ENCODE peak calls at places on chromosomes 4 and X, in four cellular contexts. E is gastrocnemius medialis, G is IMR-90, M is Peyer's patch. S is an unnamed sample. For H3K27me3, the result is how much of the 10 kb centered on the place peaks cover.

GRCh38 chr4:137597751-137598493 is 65.6 kb upstream of the PCDH18 start:
- DNase-seq in E (no peak), G (no peak), M (no peak), S (no peak)

GRCh38 chrX:53584891-53585290 is 101.6 kb downstream of the HUWE1 start:
- DNase-seq in E (no peak), G (no peak), M (no peak), S (no peak)

GRCh38 chr4:149264093-149264733 is 551.4 kb downstream of the IQCM start:
- DNase-seq in E (no peak), G (peak), M (peak), S (no peak)

GRCh38 chrX:136417806-136418205 is 69.9 kb upstream of the BRS3 start:
- DNase-seq in E (no peak), G (no peak), M (no peak), S (no peak)

GRCh38 chrX:72304877-72305276 is 837 bp downstream of the CITED1 start:
- DNase-seq in E (no peak), G (no peak), M (no peak), S (no peak)

GRCh38 chr4:10590896-10591295 is 93.7 kb downstream of the CLNK start:
- DNase-seq in E (no peak), G (peak), M (no peak), S (no peak)

GRCh38 chr4:87865960-87866598 is 33.3 kb downstream of the MEPE start:
- DNase-seq in E (no peak), G (peak), M (no peak), S (no peak)

GRCh38 chrX:1751781-1752180 is 136.9 kb downstream of the ASMT start:
- DNase-seq in E (no peak), G (no peak), M (no peak), S (no peak)

GRCh38 chr4:150664935-150665334 is 83.0 kb downstream of the MAB21L2 start:
- DNase-seq in E (no peak), G (no peak), M (no peak), S (no peak)

GRCh38 chrX:49193542-49193964 is 6.4 kb downstream of the SYP start:
- DNase-seq in E (no peak), G (no peak), M (no peak), S (no peak)

GRCh38 chrX:139222511-139223200 is 307.9 kb upstream of the F9 start:
- DNase-seq in E (peak), G (no peak), M (no peak), S (no peak)

GRCh38 chrX:33086886-33087285 is 124.5 kb downstream of the DMD start:
- DNase-seq in E (no peak), G (no peak), M (no peak), S (no peak)

GRCh38 chr4:25842229-25842840 is 20.5 kb downstream of the SEL1L3 start:
- DNase-seq in E (no peak), G (no peak), M (peak), S (no peak)

GRCh38 chr4:103024996-103025395 is 5.5 kb upstream of the SLC9B1 start:
- DNase-seq in E (no peak), G (no peak), M (no peak), S (no peak)

GRCh38 chr4:103018391-103019318 is 850 bp downstream of the SLC9B1 start:
- DNase-seq in E (peak), G (no peak), M (no peak), S (no peak)

GRCh38 chr4:103021120-103021519 is 1.6 kb upstream of the SLC9B1 start:
- DNase-seq in E (peak), G (no peak), M (no peak), S (no peak)

GRCh38 chr4:103019319-103020124 is at the start of gene SLC9B1:
- DNase-seq in E (peak), G (peak), M (peak), S (peak)
- TF ChIP-seq POLR2A in E (peak), G (peak), M (peak), S (no peak)

DNA sequence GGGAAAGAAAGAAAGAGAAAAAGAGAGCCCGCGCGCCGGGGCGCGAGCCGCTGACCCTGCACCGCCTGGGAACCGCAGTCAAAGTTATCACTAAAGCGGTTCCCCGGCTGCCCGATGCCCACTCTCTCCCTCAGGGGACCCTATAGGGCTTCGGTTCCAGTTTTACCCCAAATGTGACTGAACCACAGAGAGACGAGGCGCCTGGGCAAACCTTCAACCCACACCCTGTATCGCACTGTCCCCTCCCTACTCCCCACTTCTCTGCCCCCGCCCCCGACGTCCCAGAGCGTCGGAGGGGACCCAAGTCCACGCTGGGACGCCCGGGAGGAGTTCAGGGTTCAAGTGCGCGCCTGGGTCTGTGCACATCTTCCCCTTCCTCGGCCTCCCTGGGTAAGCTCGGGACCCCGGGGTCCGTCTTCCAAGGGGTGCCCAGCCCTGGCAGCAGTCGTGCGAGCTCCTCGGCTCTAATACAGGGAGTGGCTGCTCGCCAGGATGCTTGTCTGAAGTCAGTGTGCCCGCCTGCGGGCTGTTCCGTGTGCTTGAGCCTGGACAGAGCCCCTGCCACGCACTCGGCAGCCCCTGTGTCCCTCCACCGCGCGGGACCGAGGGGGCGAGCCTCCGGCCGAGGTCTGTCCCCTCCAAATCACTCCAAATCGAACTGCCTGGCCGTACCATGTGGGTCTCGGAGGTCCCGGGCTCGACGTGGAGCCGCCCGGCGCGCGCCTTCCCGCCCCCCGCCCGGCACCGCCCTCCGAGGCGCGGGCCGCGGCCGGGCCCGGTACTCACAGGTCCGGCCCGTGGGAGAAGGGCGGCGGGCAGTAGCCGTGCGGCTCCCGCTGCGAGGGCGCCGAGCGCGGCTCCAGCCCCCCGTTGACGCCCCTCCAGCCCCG is 935 bp downstream of the TRPC3 start:
- DNase-seq in E (no peak), G (peak), M (peak), S (peak)
- H3K27me3 ChIP-seq in E (under half), G (under half), M (under half), S (under half)

GRCh38 chrX:129777218-129777768 is 2.5 kb upstream of the SASH3 start:
- DNase-seq in E (no peak), G (no peak), M (peak), S (peak)
- TF ChIP-seq POLR2A in E (no peak), G (no peak), M (no peak), S (no peak)

DNA sequence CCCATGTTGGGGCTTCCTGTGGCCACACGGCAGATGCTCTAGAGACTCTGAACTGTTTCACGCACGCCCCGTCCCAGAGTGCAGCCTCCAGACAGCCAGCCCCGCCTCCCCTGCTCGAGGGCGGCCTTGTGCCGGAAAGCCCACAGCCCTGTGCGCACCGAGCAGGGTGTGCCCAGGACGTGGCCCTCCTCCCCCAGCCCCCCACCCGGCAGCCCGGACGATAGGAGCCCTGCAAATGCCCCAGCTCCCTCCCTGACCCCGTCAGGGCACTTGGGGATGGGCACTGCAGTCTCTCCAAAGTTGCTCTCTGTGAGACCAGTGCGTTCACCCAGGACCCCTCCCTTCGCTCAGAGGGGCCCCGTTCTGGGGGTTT is 37.3 kb downstream of the ADRA2C start:
- DNase-seq in E (no peak), G (no peak), M (no peak), S (no peak)
- H3K27me3 ChIP-seq in E (under half), G (under half), M (under half), S (under half)

DNA sequence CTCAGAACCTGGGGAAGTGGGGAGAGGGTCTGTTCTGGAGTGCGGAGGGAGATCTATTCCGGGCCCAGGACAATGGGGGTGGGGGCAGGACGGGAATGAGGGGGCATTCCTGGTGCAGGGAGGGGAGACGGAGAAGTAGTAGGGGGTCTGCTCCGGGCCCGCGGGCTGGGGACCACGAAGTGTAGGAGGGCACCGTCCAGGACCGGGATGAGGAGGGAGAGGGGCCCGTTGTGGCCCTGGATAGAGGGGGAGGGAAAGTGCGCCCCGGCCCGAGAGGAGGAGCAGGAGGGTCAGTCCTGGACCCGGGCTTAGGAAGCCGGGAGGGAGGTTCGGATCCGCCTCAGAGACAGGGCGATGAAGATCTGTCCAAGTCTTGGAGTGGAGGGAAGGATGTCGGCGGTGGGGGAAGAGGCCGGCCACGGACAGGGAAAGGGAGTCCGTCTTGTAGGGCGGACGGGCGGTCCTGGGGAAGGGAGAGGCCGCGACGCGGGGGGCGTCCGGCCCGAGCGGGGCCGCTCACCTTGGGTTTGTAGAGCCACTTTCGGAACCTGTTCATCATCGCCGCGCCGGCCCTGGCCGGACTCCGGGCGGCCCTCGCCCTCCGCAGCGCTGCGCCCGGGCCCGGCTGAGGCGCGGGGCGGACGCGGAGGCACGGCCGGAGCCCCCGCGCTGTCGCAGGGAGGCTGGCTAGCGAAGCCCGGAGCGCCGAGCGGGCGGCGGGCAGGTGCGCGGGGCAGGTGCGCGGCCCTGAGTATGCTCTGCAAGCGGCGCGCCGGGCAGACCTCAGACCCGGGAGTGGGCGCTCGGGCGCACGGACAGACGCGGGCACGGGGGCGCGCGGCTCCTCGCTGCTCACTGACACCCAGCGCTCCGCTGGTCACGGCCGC is at the start of gene ZFYVE28:
- DNase-seq in E (no peak), G (no peak), M (peak), S (no peak)
- TF ChIP-seq POLR2A in E (peak), G (no peak), M (peak), S (no peak)

GRCh38 chrX:85907316-85907715 is 140.0 kb downstream of the CHM start:
- DNase-seq in E (no peak), G (no peak), M (no peak), S (no peak)

GRCh38 chrX:85903692-85904471 is 143.5 kb downstream of the CHM start:
- DNase-seq in E (no peak), G (no peak), M (no peak), S (no peak)

GRCh38 chrX:85906399-85906798 is 141.0 kb downstream of the CHM start:
- DNase-seq in E (no peak), G (no peak), M (no peak), S (no peak)

DNA sequence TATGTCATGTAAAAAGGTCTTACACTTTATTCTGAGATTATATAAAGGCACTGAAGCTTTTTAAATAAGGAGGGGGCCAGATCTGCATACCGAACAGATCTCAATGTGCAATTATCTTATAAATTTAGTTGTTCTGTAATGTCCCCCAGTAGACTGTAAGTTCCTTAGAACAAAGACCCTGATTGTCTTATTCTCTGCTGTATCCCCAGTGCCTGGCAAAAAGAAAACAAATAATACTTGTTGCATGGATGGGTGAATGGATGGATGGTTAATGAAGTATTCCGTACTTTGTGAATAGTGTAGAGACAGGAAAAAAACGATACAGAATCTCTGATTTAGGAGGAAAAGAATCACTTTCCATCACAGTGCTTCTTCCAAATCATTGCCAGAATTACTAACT is 141.5 kb downstream of the CHM start:
- DNase-seq in E (no peak), G (no peak), M (no peak), S (no peak)
- H3K27me3 ChIP-seq in E (under half), G (under half), M (under half), S (under half)

DNA sequence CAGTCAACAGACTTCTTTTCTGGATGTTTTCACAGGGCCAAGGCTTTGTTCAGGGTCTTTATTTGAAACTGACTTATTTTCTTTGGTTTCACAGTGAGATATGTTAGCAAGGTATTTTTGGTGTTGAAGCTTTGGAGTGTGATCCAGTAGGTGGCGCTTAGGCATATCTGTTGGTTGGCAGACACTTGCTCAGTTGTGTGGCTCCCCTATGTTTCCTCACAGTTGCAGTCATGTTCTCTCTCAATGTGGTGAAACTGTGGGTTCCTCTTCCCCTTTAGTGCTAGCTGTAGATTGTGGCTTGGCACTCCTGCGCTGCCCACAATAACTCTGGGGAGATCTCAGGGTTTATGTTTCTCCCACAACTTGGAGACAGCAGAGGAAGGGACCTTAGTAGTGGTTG is 460.8 kb downstream of the SLITRK2 start:
- DNase-seq in E (no peak), G (no peak), M (no peak), S (no peak)
- TF ChIP-seq POLR2A in E (no peak), G (no peak), M (no peak), S (no peak)

DNA sequence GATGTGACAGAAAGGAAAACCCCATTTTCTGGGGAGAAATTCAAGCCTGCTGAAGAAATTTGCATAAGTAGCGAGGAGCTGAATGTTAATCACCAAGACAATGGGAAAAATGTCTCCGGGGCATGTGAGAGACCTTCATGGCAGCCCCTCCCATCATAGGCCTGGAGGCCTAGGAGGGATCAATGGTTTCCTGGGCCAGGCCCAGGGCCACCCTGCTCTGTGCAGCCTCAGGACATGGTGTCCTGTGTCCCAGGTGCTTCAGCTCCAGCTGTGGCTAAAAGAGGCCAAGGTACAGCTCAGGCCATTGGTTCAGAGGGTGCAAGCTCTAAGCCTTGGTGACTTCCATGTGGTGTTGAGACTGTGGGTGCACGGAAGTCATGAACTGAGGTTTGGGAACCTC is 31.2 kb downstream of the ETDB start:
- DNase-seq in E (no peak), G (no peak), M (no peak), S (no peak)
- H3K27me3 ChIP-seq in E (under half), G (under half), M (under half), S (under half)

DNA sequence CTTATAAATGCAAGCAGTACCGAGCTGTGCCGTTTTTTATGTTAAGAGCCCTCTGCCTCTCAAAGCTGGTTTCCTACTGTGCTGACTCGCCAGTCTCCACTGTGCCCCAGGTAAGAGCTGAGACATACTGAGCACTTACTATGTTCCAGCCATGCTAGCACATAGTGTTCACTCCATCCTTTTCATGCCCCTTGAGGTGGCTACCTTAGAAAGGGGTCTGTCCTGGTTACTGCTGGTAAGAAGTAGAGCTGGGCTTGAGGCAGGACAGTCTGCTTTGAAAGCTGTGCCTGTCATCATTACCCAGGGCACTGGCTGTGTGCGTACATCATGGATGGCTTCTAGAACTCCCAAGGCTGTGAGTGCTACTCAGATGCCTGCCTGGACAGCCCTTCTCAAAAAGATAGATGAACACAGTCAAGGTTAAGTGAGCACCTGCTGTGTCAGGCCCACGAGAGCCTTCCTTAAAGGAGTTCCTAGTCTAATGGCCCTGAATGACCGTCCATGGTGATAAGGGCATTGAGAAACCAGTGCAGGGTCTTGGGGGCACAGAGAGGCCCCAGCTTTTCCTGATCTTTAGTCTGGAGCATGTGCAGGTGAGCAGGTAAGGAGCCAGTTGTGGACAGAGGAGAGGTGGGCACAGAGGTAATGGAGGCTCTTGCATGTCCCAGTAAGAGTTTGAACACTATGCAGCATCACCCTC is 1.6 kb downstream of the STK32B start:
- DNase-seq in E (no peak), G (no peak), M (no peak), S (no peak)
- TF ChIP-seq POLR2A in E (no peak), G (no peak), M (no peak), S (no peak)

DNA sequence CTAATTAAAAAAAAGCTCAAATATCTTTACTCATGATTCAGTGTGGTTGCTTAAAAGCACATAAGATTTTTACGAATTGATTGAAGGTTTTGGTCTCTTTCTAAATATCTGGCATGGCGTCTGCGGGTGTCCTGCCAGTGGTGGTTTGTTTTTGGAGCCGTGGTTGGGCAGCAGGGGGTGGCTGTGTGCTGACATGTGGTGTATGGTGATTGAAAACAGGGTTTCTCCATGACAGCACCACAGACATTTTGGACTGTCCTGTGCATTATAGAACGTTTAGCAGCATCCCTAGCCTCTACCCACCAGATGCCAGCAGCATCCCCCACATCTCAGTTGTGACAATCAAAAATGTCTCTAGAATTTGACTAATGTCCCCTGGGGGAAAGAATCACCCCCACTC is 77.2 kb upstream of the MID1 start:
- DNase-seq in E (no peak), G (no peak), M (no peak), S (no peak)
- H3K27me3 ChIP-seq in E (under half), G (under half), M (under half), S (under half)